ENCODE peak calls at places on chromosomes 2 and 18, in seven cellular contexts. Y, D, J, U, T, S and F are unnamed samples.

GRCh38 chr2:10658041-10658913 is 31.5 kb downstream of the NOL10 start:
- DNase-seq in Y (no peak), D (no peak), J (no peak), U (no peak), T (no peak), S (no peak), F (peak)

GRCh38 chr2:208033701-208034502 is 8.6 kb upstream of the PLEKHM3 start:
- DNase-seq in Y (no peak), D (no peak), J (peak), U (no peak), T (no peak), S (no peak), F (peak)

GRCh38 chr2:236865052-236865451 is 220.6 kb upstream of the COPS8 start:
- DNase-seq in Y (no peak), D (no peak), J (no peak), U (no peak), T (no peak), S (no peak), F (no peak)

GRCh38 chr2:50443868-50444267 is 588.1 kb downstream of the NRXN1 start:
- DNase-seq in Y (no peak), D (no peak), J (no peak), U (no peak), T (no peak), S (no peak), F (peak)

GRCh38 chr2:31877008-31877407 is 133.8 kb downstream of the MEMO1 start:
- DNase-seq in Y (no peak), D (no peak), J (no peak), U (no peak), T (no peak), S (no peak), F (no peak)

GRCh38 chr2:124877065-124877671 is 852.1 kb downstream of the CNTNAP5 start:
- DNase-seq in Y (no peak), D (no peak), J (no peak), U (no peak), T (no peak), S (no peak), F (no peak)

GRCh38 chr2:105747997-105748396 is 3.3 kb downstream of the NCK2 start:
- DNase-seq in Y (no peak), D (no peak), J (no peak), U (no peak), T (no peak), S (no peak), F (no peak)

GRCh38 chr2:7612969-7613368 is 695.8 kb downstream of the RNF144A start:
- DNase-seq in Y (no peak), D (no peak), J (no peak), U (no peak), T (no peak), S (no peak), F (no peak)

GRCh38 chr2:217477583-217477982 is 525.2 kb downstream of the TNS1 start:
- DNase-seq in Y (no peak), D (no peak), J (no peak), U (no peak), T (no peak), S (no peak), F (no peak)

GRCh38 chr2:23009545-23010149 is 375.3 kb upstream of the KLHL29 start:
- DNase-seq in Y (peak), D (no peak), J (no peak), U (no peak), T (no peak), S (no peak), F (no peak)

GRCh38 chr2:239382384-239382880 is 18.4 kb downstream of the HDAC4 start:
- DNase-seq in Y (no peak), D (no peak), J (no peak), U (peak), T (no peak), S (no peak), F (no peak)

GRCh38 chr2:232658217-232658785 is 24.9 kb downstream of the EFHD1 start:
- DNase-seq in Y (no peak), D (no peak), J (peak), U (no peak), T (no peak), S (no peak), F (peak)

GRCh38 chr2:61959381-61960293 is 54.2 kb downstream of the COMMD1 start:
- DNase-seq in Y (no peak), D (no peak), J (no peak), U (no peak), T (no peak), S (no peak), F (peak)

GRCh38 chr2:74822771-74823283 is 11.1 kb upstream of the HK2 start:
- DNase-seq in Y (no peak), D (peak), J (no peak), U (no peak), T (no peak), S (no peak), F (no peak)

GRCh38 chr2:63613391-63613901 is 24.7 kb downstream of the MDH1 start:
- DNase-seq in Y (no peak), D (no peak), J (no peak), U (no peak), T (no peak), S (no peak), F (no peak)

GRCh38 chr2:224039080-224039769 is at the start of gene SERPINE2:
- DNase-seq in Y (peak), D (peak), J (no peak), U (peak), T (peak), S (no peak), F (peak)

GRCh38 chr18:79476031-79476917 is 80.5 kb downstream of the NFATC1 start:
- DNase-seq in Y (no peak), D (no peak), J (no peak), U (no peak), T (no peak), S (no peak), F (no peak)

GRCh38 chr2:70905443-70905842 is 30.3 kb upstream of the ATP6V1B1 start:
- DNase-seq in Y (no peak), D (no peak), J (no peak), U (no peak), T (no peak), S (no peak), F (no peak)

GRCh38 chr2:27771548-27772335 is at the start of gene MRPL33:
- DNase-seq in Y (peak), D (peak), J (peak), U (peak), T (peak), S (peak), F (peak)

GRCh38 chr2:130972410-130972809 is 120.8 kb downstream of the FAM168B start:
- DNase-seq in Y (no peak), D (no peak), J (no peak), U (no peak), T (no peak), S (no peak), F (no peak)

GRCh38 chr2:196131949-196132925 is 39.1 kb downstream of the STK17B start:
- DNase-seq in Y (no peak), D (no peak), J (peak), U (peak), T (no peak), S (no peak), F (peak)

GRCh38 chr2:19577668-19578067 is 219.2 kb upstream of the OSR1 start:
- DNase-seq in Y (no peak), D (no peak), J (no peak), U (no peak), T (no peak), S (no peak), F (no peak)

GRCh38 chr2:103008586-103008985 is 246.8 kb downstream of the TMEM182 start:
- DNase-seq in Y (no peak), D (peak), J (no peak), U (no peak), T (no peak), S (no peak), F (no peak)

GRCh38 chr2:75108937-75109482 is 90.3 kb downstream of the TACR1 start:
- DNase-seq in Y (no peak), D (no peak), J (no peak), U (no peak), T (no peak), S (no peak), F (no peak)

GRCh38 chr18:49028091-49028490 is 77.3 kb upstream of the SMAD7 start:
- DNase-seq in Y (no peak), D (no peak), J (no peak), U (no peak), T (no peak), S (no peak), F (no peak)

GRCh38 chr2:224711859-224712258 is 4.3 kb downstream of the CCDC195 start:
- DNase-seq in Y (no peak), D (no peak), J (no peak), U (no peak), T (no peak), S (no peak), F (no peak)

GRCh38 chr2:158725496-158725895 is 69.6 kb upstream of the DAPL1 start:
- DNase-seq in Y (no peak), D (no peak), J (no peak), U (no peak), T (no peak), S (no peak), F (peak)

GRCh38 chr2:120441744-120442471 is 96.0 kb downstream of the INHBB start:
- DNase-seq in Y (peak), D (peak), J (no peak), U (no peak), T (peak), S (no peak), F (peak)

GRCh38 chr2:28164280-28164801 is 228.3 kb upstream of the FOSL2 start:
- DNase-seq in Y (no peak), D (no peak), J (no peak), U (no peak), T (no peak), S (no peak), F (no peak)

GRCh38 chr2:45782968-45783367 is 131.5 kb downstream of the PRKCE start:
- DNase-seq in Y (no peak), D (peak), J (no peak), U (no peak), T (peak), S (no peak), F (no peak)

GRCh38 chr2:80489718-80490117 is 185.2 kb upstream of the LRRTM1 start:
- DNase-seq in Y (no peak), D (no peak), J (no peak), U (no peak), T (no peak), S (no peak), F (no peak)

GRCh38 chr2:167718560-167718959 is 528.8 kb downstream of the STK39 start:
- DNase-seq in Y (no peak), D (no peak), J (no peak), U (no peak), T (no peak), S (no peak), F (peak)

GRCh38 chr2:18940184-18940583 is 350.8 kb upstream of the NT5C1B start:
- DNase-seq in Y (no peak), D (no peak), J (peak), U (no peak), T (no peak), S (no peak), F (no peak)

GRCh38 chr2:164620873-164621760 is at the start of gene GRB14:
- DNase-seq in Y (no peak), D (no peak), J (no peak), U (no peak), T (peak), S (no peak), F (peak)

GRCh38 chr2:180722551-180723239 is 257.7 kb upstream of the UBE2E3 start:
- DNase-seq in Y (peak), D (no peak), J (no peak), U (no peak), T (no peak), S (no peak), F (no peak)

GRCh38 chr2:84676295-84676694 is 160.0 kb downstream of the DNAH6 start:
- DNase-seq in Y (no peak), D (no peak), J (no peak), U (no peak), T (no peak), S (no peak), F (no peak)